ENCODE peak calls at places on chromosomes 7 and 10, in ten cellular contexts. Z is effector CD4-positive, alpha-beta T cell; L is activated CD4-positive, alpha-beta T cell treated with anti-CD3 and anti-CD28 coated beads for 48 hours; N is left cardiac atrium; C is stimulated activated CD8-positive, alpha-beta memory T cell treated with anti-CD3 and anti-CD28 coated beads, Interleukin-12 subunit alpha, Interleukin-12 subunit beta, amount 100 ng/mL, for 1 hour; B is iPS-NIHi11; J is ovary; X is kidney glomerular epithelial cell; I is neural progenitor cell; E is HTR-8/SVneo. W is an unnamed sample.

GRCh38 chr10:66925896-66926719 is at the start of gene LRRTM3:
- DNase-seq in Z (no peak), L (peak), N (peak), C (no peak), B (peak), J (peak), X (peak), I (peak), E (peak), W (peak)

GRCh38 chr10:132497083-132497680 is 40.4 kb upstream of the INPP5A start:
- DNase-seq in Z (no peak), L (no peak), N (no peak), C (no peak), B (peak), J (peak), X (no peak), I (no peak), E (no peak), W (no peak)

GRCh38 chr10:114526112-114526496 is 121.8 kb upstream of the AFAP1L2 start:
- DNase-seq in Z (peak), L (no peak), N (no peak), C (no peak), B (no peak), J (no peak), X (no peak), I (no peak), E (no peak), W (no peak)

GRCh38 chr7:96903906-96904305 is 101.4 kb upstream of the DLX6 start:
- DNase-seq in Z (no peak), L (no peak), N (no peak), C (no peak), B (no peak), J (no peak), X (no peak), I (no peak), E (no peak), W (no peak)

GRCh38 chr7:144656960-144657359 is 178.9 kb downstream of the TPK1 start:
- DNase-seq in Z (no peak), L (no peak), N (no peak), C (no peak), B (peak), J (no peak), X (no peak), I (peak), E (no peak), W (no peak)

GRCh38 chr10:124745678-124746077 is 1.5 kb upstream of the FAM53B start:
- DNase-seq in Z (peak), L (no peak), N (no peak), C (no peak), B (no peak), J (no peak), X (peak), I (peak), E (no peak), W (no peak)

GRCh38 chr10:48384699-48384982 is 78.2 kb downstream of the MAPK8 start:
- DNase-seq in Z (no peak), L (no peak), N (no peak), C (no peak), B (no peak), J (no peak), X (no peak), I (no peak), E (no peak), W (no peak)

GRCh38 chr7:97734255-97734654 is 2.4 kb downstream of the TAC1 start:
- DNase-seq in Z (no peak), L (no peak), N (no peak), C (no peak), B (no peak), J (no peak), X (no peak), I (no peak), E (no peak), W (no peak)

GRCh38 chr7:521221-522070 is 1.8 kb upstream of the PDGFA start:
- DNase-seq in Z (no peak), L (peak), N (peak), C (no peak), B (no peak), J (peak), X (peak), I (peak), E (no peak), W (no peak)

GRCh38 chr7:154914580-154915380 is 88.1 kb downstream of the PAXIP1 start:
- DNase-seq in Z (no peak), L (no peak), N (no peak), C (no peak), B (peak), J (peak), X (no peak), I (no peak), E (no peak), W (no peak)

W was measured in T-cell.